ENCODE peak calls at places on chromosomes 5 and 9, in four cellular contexts. One of them, this sample, is unnamed.

GRCh38 chr5:105146867-105147266 is 1584.3 kb upstream of the NUDT12 start:
- DNase-seq in fibroblast of the aortic adventitia: no peak
- DNase-seq in CD8-positive, alpha-beta T cell: no peak
- DNase-seq in lower lobe of right lung: no peak
- DNase-seq in this sample: no peak

GRCh38 chr5:135059000-135059923 is 25.2 kb upstream of the PITX1 start:
- DNase-seq in lower lobe of right lung: no peak
- DNase-seq in fibroblast of the aortic adventitia: no peak
- DNase-seq in CD8-positive, alpha-beta T cell: no peak
- DNase-seq in this sample: no peak

GRCh38 chr5:135208555-135209494 is 174.8 kb upstream of the PITX1 start:
- DNase-seq in CD8-positive, alpha-beta T cell: no peak
- DNase-seq in lower lobe of right lung: no peak
- DNase-seq in fibroblast of the aortic adventitia: peak; percentile 98
- DNase-seq in this sample: no peak

GRCh38 chr9:115604831-115605483 is 487.0 kb upstream of the TNC start:
- DNase-seq in fibroblast of the aortic adventitia: peak; percentile 98
- DNase-seq in lower lobe of right lung: no peak
- DNase-seq in CD8-positive, alpha-beta T cell: no peak
- DNase-seq in this sample: no peak

GRCh38 chr9:131394464-131395026 is 659 bp downstream of the PRRC2B start:
- DNase-seq in CD8-positive, alpha-beta T cell: peak; percentile 41
- DNase-seq in fibroblast of the aortic adventitia: peak; percentile 40
- DNase-seq in lower lobe of right lung: peak; percentile 59
- DNase-seq in this sample: no peak

GRCh38 chr5:76617675-76618074 is 5.5 kb downstream of the F2RL2 start:
- DNase-seq in CD8-positive, alpha-beta T cell: no peak
- DNase-seq in fibroblast of the aortic adventitia: peak; percentile 67
- DNase-seq in lower lobe of right lung: no peak
- DNase-seq in this sample: no peak

GRCh38 chr9:95025213-95026170 is 292.0 kb downstream of the FANCC start:
- DNase-seq in CD8-positive, alpha-beta T cell: no peak
- DNase-seq in fibroblast of the aortic adventitia: peak; percentile 85
- DNase-seq in lower lobe of right lung: peak; percentile 71
- DNase-seq in this sample: no peak

GRCh38 chr5:78157001-78157400 is 137.5 kb downstream of the AP3B1 start:
- DNase-seq in fibroblast of the aortic adventitia: no peak
- DNase-seq in lower lobe of right lung: no peak
- DNase-seq in CD8-positive, alpha-beta T cell: no peak
- DNase-seq in this sample: no peak

GRCh38 chr5:159849437-159850191 is 66.7 kb upstream of the ADRA1B start:
- DNase-seq in fibroblast of the aortic adventitia: peak; percentile 79
- DNase-seq in CD8-positive, alpha-beta T cell: no peak
- DNase-seq in lower lobe of right lung: no peak
- DNase-seq in this sample: no peak

GRCh38 chr9:135461936-135462335 is 17.6 kb upstream of the PPP1R26 start:
- DNase-seq in fibroblast of the aortic adventitia: no peak
- DNase-seq in CD8-positive, alpha-beta T cell: no peak
- DNase-seq in lower lobe of right lung: no peak
- DNase-seq in this sample: no peak

GRCh38 chr5:8695902-8696301 is 827.0 kb downstream of the MTRR start:
- DNase-seq in lower lobe of right lung: no peak
- DNase-seq in CD8-positive, alpha-beta T cell: no peak
- DNase-seq in fibroblast of the aortic adventitia: no peak
- DNase-seq in this sample: no peak

GRCh38 chr9:131843989-131844744 is 104.3 kb upstream of the RAPGEF1 start:
- DNase-seq in fibroblast of the aortic adventitia: no peak
- DNase-seq in CD8-positive, alpha-beta T cell: no peak
- DNase-seq in lower lobe of right lung: no peak
- DNase-seq in this sample: no peak

GRCh38 chr5:53779541-53779981 is 219.1 kb downstream of the NDUFS4 start:
- DNase-seq in lower lobe of right lung: no peak
- DNase-seq in fibroblast of the aortic adventitia: peak; percentile 76
- DNase-seq in CD8-positive, alpha-beta T cell: no peak
- DNase-seq in this sample: peak; percentile 18

GRCh38 chr5:1211701-1212100 is 10.3 kb downstream of the SLC6A19 start:
- DNase-seq in lower lobe of right lung: no peak
- DNase-seq in CD8-positive, alpha-beta T cell: no peak
- DNase-seq in fibroblast of the aortic adventitia: no peak
- DNase-seq in this sample: no peak

GRCh38 chr5:132363431-132364112 is 5.9 kb upstream of the SLC22A5 start:
- DNase-seq in lower lobe of right lung: no peak
- DNase-seq in CD8-positive, alpha-beta T cell: no peak
- DNase-seq in fibroblast of the aortic adventitia: peak; percentile 94
- DNase-seq in this sample: no peak

GRCh38 chr9:115117999-115118470 is at the start of gene TNC:
- DNase-seq in lower lobe of right lung: peak; percentile 58
- DNase-seq in CD8-positive, alpha-beta T cell: no peak
- DNase-seq in fibroblast of the aortic adventitia: peak; percentile 76
- DNase-seq in this sample: no peak

GRCh38 chr5:44387391-44387790 is 1.8 kb downstream of the FGF10 start:
- DNase-seq in fibroblast of the aortic adventitia: no peak
- DNase-seq in CD8-positive, alpha-beta T cell: no peak
- DNase-seq in lower lobe of right lung: no peak
- DNase-seq in this sample: no peak

GRCh38 chr5:174877987-174878386 is 153.6 kb downstream of the MSX2 start:
- DNase-seq in CD8-positive, alpha-beta T cell: no peak
- DNase-seq in fibroblast of the aortic adventitia: no peak
- DNase-seq in lower lobe of right lung: no peak
- DNase-seq in this sample: no peak

GRCh38 chr9:15349892-15350761 is 43.1 kb upstream of the TTC39B start:
- DNase-seq in lower lobe of right lung: no peak
- DNase-seq in fibroblast of the aortic adventitia: peak; percentile 28
- DNase-seq in CD8-positive, alpha-beta T cell: no peak
- DNase-seq in this sample: no peak

GRCh38 chr9:134891016-134891589 is 10.5 kb downstream of the FCN2 start:
- DNase-seq in fibroblast of the aortic adventitia: peak; percentile 6
- DNase-seq in lower lobe of right lung: no peak
- DNase-seq in CD8-positive, alpha-beta T cell: no peak
- DNase-seq in this sample: no peak

GRCh38 chr9:115207003-115207837 is 89.3 kb upstream of the TNC start:
- DNase-seq in fibroblast of the aortic adventitia: no peak
- DNase-seq in lower lobe of right lung: no peak
- DNase-seq in CD8-positive, alpha-beta T cell: no peak
- DNase-seq in this sample: no peak

GRCh38 chr5:17203329-17204132 is 13.9 kb upstream of the BASP1 start:
- DNase-seq in fibroblast of the aortic adventitia: peak; percentile 90
- DNase-seq in lower lobe of right lung: no peak
- DNase-seq in CD8-positive, alpha-beta T cell: no peak
- DNase-seq in this sample: no peak

GRCh38 chr5:157540707-157541451 is 34.7 kb downstream of the ADAM19 start:
- DNase-seq in lower lobe of right lung: peak; percentile 53
- DNase-seq in CD8-positive, alpha-beta T cell: peak; percentile 7
- DNase-seq in fibroblast of the aortic adventitia: peak; percentile 71
- DNase-seq in this sample: peak; percentile 89

GRCh38 chr5:159123700-159124099 is 24.0 kb upstream of the EBF1 start:
- DNase-seq in lower lobe of right lung: no peak
- DNase-seq in CD8-positive, alpha-beta T cell: no peak
- DNase-seq in fibroblast of the aortic adventitia: no peak
- DNase-seq in this sample: no peak

GRCh38 chr9:117081641-117082317 is 333.1 kb downstream of the ASTN2 start:
- DNase-seq in CD8-positive, alpha-beta T cell: no peak
- DNase-seq in fibroblast of the aortic adventitia: no peak
- DNase-seq in lower lobe of right lung: no peak
- DNase-seq in this sample: no peak

DNA sequence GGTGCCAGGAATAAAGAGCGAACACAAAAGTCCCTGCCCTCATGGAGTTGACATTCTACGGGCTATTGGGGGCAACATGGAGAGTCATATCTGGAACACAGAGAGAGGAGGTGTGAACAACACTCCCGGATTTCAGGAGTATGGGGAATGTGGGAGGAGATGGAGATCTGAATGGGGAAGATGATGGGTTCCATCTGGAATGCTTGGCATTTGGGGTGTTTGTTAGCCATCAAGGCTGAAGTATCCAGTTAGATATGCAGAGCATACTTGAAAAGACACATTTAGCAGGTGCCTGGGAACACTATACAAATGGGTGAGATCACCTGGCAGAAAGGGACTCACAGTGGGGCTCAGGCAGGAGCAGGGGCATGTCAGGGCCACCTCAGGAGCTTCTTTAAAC is 61.1 kb downstream of the EGFLAM start:
- DNase-seq in fibroblast of the aortic adventitia: no peak
- DNase-seq in lower lobe of right lung: no peak
- DNase-seq in CD8-positive, alpha-beta T cell: no peak
- DNase-seq in this sample: no peak
- TF ChIP-seq CTCF in fibroblast of the aortic adventitia: no peak
- TF ChIP-seq CTCF in lower lobe of right lung: no peak
- TF ChIP-seq CTCF in CD8-positive, alpha-beta T cell: no peak
- TF ChIP-seq CTCF in this sample: no peak

DNA sequence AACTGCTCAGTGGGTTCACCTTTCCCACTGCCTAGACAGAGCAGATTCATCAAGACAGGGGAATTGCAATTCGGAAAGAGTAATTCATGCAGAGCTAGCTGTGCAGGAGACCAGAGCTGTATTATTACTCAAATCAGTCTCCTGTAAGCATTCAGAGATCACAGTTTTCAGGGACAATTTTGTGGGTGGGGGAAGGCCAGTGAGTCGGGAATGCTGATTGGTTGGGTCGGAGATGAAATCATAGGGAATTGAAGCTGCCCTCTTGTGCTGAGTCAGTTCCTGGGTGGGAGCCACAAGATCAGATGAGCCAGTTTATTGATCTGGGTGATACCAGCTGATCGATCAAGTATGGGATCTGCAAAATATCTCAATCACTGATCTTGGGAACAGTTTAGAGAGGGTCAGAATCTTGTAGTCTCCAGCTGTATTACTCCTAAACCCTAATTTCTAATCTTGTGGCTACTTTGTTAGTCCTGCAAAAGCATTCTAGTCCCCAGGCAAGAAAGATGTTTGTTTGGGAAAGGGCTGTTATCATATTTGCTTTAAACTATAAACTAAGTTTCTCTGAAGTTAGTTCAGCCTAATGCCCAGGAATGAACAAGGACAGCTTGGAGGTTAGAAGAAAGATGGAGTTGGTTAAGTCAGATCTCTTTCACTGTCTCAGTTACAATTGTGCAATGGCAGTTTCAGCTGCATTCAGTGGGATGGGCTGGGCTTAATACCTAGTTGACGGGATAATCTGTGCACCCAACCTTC is 12.7 kb upstream of the SVEP1 start:
- DNase-seq in CD8-positive, alpha-beta T cell: no peak
- DNase-seq in fibroblast of the aortic adventitia: no peak
- DNase-seq in lower lobe of right lung: no peak
- DNase-seq in this sample: no peak
- H3K4me3 ChIP-seq in CD8-positive, alpha-beta T cell: no peak overlapping the region
- H3K4me3 ChIP-seq in fibroblast of the aortic adventitia: no peak overlapping the region
- H3K4me3 ChIP-seq in lower lobe of right lung: no peak overlapping the region
- H3K4me3 ChIP-seq in this sample: no peak overlapping the region

GRCh38 chr9:127124091-127124490 is 1.7 kb upstream of the ANGPTL2 start:
- DNase-seq in fibroblast of the aortic adventitia: no peak
- DNase-seq in lower lobe of right lung: no peak
- DNase-seq in CD8-positive, alpha-beta T cell: no peak
- DNase-seq in this sample: no peak

GRCh38 chr9:127124792-127125191 is 2.4 kb upstream of the ANGPTL2 start:
- DNase-seq in lower lobe of right lung: no peak
- DNase-seq in CD8-positive, alpha-beta T cell: no peak
- DNase-seq in fibroblast of the aortic adventitia: no peak
- DNase-seq in this sample: no peak

GRCh38 chr9:127121628-127122175 is 733 bp downstream of the ANGPTL2 start:
- DNase-seq in CD8-positive, alpha-beta T cell: no peak
- DNase-seq in lower lobe of right lung: no peak
- DNase-seq in fibroblast of the aortic adventitia: peak; percentile 38
- DNase-seq in this sample: no peak

GRCh38 chr9:127123239-127123935 is 952 bp upstream of the ANGPTL2 start:
- DNase-seq in CD8-positive, alpha-beta T cell: no peak
- DNase-seq in fibroblast of the aortic adventitia: peak; percentile 32
- DNase-seq in lower lobe of right lung: no peak
- DNase-seq in this sample: no peak

GRCh38 chr9:127122176-127123151 is at the start of gene ANGPTL2:
- DNase-seq in CD8-positive, alpha-beta T cell: no peak
- DNase-seq in fibroblast of the aortic adventitia: peak; percentile 94
- DNase-seq in lower lobe of right lung: peak; percentile 80
- DNase-seq in this sample: no peak
- TF ChIP-seq CTCF in CD8-positive, alpha-beta T cell: no peak
- TF ChIP-seq CTCF in fibroblast of the aortic adventitia: peak; percentile 22
- TF ChIP-seq CTCF in lower lobe of right lung: no peak
- TF ChIP-seq CTCF in this sample: no peak

GRCh38 chr5:115956957-115957356 is 5.3 kb upstream of the LVRN start:
- DNase-seq in fibroblast of the aortic adventitia: no peak
- DNase-seq in CD8-positive, alpha-beta T cell: no peak
- DNase-seq in lower lobe of right lung: no peak
- DNase-seq in this sample: no peak

GRCh38 chr5:115963566-115963965 is 1.3 kb downstream of the LVRN start:
- DNase-seq in fibroblast of the aortic adventitia: no peak
- DNase-seq in CD8-positive, alpha-beta T cell: no peak
- DNase-seq in lower lobe of right lung: no peak
- DNase-seq in this sample: no peak

GRCh38 chr5:115962565-115963402 is 509 bp downstream of the LVRN start:
- DNase-seq in fibroblast of the aortic adventitia: no peak
- DNase-seq in CD8-positive, alpha-beta T cell: no peak
- DNase-seq in lower lobe of right lung: peak; percentile 45
- DNase-seq in this sample: no peak

GRCh38 chr5:115962239-115962564 is at the start of gene LVRN:
- DNase-seq in CD8-positive, alpha-beta T cell: no peak
- DNase-seq in lower lobe of right lung: no peak
- DNase-seq in fibroblast of the aortic adventitia: no peak
- DNase-seq in this sample: no peak

DNA sequence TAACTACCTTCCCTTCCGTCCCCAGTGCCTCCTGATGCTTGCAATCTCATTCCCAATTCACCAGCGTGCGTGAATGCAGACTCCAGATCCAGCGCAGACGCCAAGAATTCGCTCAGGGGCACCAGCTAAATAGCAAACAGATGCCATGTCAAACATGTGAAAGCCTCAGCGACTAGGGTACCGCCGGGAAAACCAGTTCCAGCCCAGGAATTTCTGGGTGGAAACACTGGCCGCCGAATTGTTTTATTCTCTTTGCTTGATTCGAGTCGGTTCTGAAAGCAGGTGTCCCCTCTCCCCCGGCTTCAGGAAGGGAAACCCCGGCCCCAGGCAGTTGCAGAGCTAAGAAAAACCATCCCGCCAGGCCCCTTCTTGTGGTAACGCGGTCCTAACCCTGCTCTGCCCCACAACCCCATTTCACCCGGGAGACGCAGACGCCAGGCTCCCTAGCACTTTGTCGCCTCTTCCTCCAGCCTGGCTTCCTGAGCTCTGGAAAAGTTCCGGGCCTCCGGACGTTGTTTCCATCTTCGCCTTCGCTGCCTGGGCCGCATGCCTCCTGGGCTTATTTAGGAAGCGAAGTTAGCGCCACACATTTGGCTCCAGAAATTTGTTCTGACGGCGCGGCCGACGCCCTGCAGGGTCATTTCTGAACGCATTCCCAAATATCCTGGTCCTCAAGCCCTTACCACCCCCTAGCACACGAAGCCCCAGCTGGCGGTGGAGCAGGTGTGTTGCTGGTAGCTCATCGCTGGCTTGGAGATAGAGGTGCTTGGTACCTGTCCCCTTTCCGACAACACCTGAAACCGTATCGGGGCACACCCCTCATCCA is 649 bp upstream of the LVRN start:
- DNase-seq in fibroblast of the aortic adventitia: peak; percentile 38
- DNase-seq in CD8-positive, alpha-beta T cell: no peak
- DNase-seq in lower lobe of right lung: no peak
- DNase-seq in this sample: no peak
- H3K4me3 ChIP-seq in fibroblast of the aortic adventitia: peak overlapping the region; percentile 25
- H3K4me3 ChIP-seq in CD8-positive, alpha-beta T cell: no peak overlapping the region
- H3K4me3 ChIP-seq in lower lobe of right lung: no peak overlapping the region
- H3K4me3 ChIP-seq in this sample: no peak overlapping the region